ENCODE peak calls at places on chromosomes 16 and 17, in eight cellular contexts. R is foreskin keratinocyte, H is left lung, D is astrocyte, L is choroid plexus epithelial cell, V is fibroblast of pulmonary artery, A is AG04449, P is mucosa of descending colon. I is an unnamed sample.

GRCh38 chr17:21500064-21500463 is 123.9 kb downstream of the KCNJ12 start:
- DNase-seq in R (no peak), H (no peak), D (no peak), L (no peak), V (no peak), A (no peak), P (no peak), I (no peak)

GRCh38 chr16:81278526-81278925 is 36.2 kb upstream of the GAN start:
- DNase-seq in R (no peak), H (no peak), D (no peak), L (no peak), V (no peak), A (no peak), P (no peak), I (no peak)

GRCh38 chr16:49799172-49799571 is 56.7 kb downstream of the ZNF423 start:
- DNase-seq in R (no peak), H (no peak), D (peak; percentile 27), L (peak; percentile 20), V (no peak), A (no peak), P (no peak), I (no peak)

GRCh38 chr16:56121156-56121500 is 70.2 kb upstream of the GNAO1 start:
- DNase-seq in R (no peak), H (no peak), D (no peak), L (no peak), V (no peak), A (no peak), P (no peak), I (no peak)

GRCh38 chr17:71460943-71461342 is 659.9 kb upstream of the SOX9 start:
- DNase-seq in R (no peak), H (no peak), D (no peak), L (peak; percentile 71), V (peak; percentile 58), A (no peak), P (peak; percentile 80), I (no peak)

GRCh38 chr17:64503341-64503740 is 2.7 kb downstream of the DDX5 start:
- DNase-seq in R (no peak), H (no peak), D (no peak), L (no peak), V (no peak), A (no peak), P (no peak), I (no peak)

GRCh38 chr16:3152022-3152272 is 17.1 kb downstream of the ZNF213 start:
- DNase-seq in R (no peak), H (peak; percentile 45), D (no peak), L (no peak), V (no peak), A (no peak), P (no peak), I (no peak)

GRCh38 chr16:72467157-72467759 is 295.3 kb upstream of the PMFBP1 start:
- DNase-seq in R (peak; percentile 44), H (no peak), D (no peak), L (peak; percentile 81), V (peak; percentile 78), A (peak; percentile 10), P (peak; percentile 35), I (no peak)

GRCh38 chr17:76370261-76370993 is 14.0 kb upstream of the SPHK1 start:
- DNase-seq in R (peak; percentile 95), H (peak; percentile 41), D (peak; percentile 96), L (peak; percentile 86), V (peak; percentile 95), A (peak; percentile 67), P (no peak), I (no peak)
- TF ChIP-seq CTCF in R (peak; percentile 78), H (peak; percentile 32), D (peak; percentile 66), L (peak; percentile 71), V (peak; percentile 63), A (peak; percentile 68), P (no peak), I (no peak)

GRCh38 chr17:58345500-58345899 is 6.5 kb downstream of the SUPT4H1 start:
- DNase-seq in R (no peak), H (no peak), D (no peak), L (no peak), V (no peak), A (no peak), P (no peak), I (no peak)

GRCh38 chr17:58343131-58343530 is 8.9 kb downstream of the SUPT4H1 start:
- DNase-seq in R (no peak), H (no peak), D (no peak), L (no peak), V (no peak), A (no peak), P (no peak), I (no peak)

GRCh38 chr17:58344047-58344790 is 7.8 kb downstream of the SUPT4H1 start:
- DNase-seq in R (no peak), H (no peak), D (no peak), L (peak; percentile 48), V (peak; percentile 29), A (no peak), P (peak; percentile 66), I (peak; percentile 85)

GRCh38 chr17:58341861-58342475 is 10.0 kb downstream of the SUPT4H1 start:
- DNase-seq in R (no peak), H (no peak), D (no peak), L (no peak), V (no peak), A (no peak), P (no peak), I (no peak)

GRCh38 chr17:58344791-58345157 is 7.2 kb downstream of the SUPT4H1 start:
- DNase-seq in R (no peak), H (no peak), D (no peak), L (no peak), V (no peak), A (no peak), P (no peak), I (no peak)
- TF ChIP-seq CTCF in R (peak; percentile 7), H (no peak), D (no peak), L (no peak), V (no peak), A (no peak), P (no peak), I (no peak)

DNA sequence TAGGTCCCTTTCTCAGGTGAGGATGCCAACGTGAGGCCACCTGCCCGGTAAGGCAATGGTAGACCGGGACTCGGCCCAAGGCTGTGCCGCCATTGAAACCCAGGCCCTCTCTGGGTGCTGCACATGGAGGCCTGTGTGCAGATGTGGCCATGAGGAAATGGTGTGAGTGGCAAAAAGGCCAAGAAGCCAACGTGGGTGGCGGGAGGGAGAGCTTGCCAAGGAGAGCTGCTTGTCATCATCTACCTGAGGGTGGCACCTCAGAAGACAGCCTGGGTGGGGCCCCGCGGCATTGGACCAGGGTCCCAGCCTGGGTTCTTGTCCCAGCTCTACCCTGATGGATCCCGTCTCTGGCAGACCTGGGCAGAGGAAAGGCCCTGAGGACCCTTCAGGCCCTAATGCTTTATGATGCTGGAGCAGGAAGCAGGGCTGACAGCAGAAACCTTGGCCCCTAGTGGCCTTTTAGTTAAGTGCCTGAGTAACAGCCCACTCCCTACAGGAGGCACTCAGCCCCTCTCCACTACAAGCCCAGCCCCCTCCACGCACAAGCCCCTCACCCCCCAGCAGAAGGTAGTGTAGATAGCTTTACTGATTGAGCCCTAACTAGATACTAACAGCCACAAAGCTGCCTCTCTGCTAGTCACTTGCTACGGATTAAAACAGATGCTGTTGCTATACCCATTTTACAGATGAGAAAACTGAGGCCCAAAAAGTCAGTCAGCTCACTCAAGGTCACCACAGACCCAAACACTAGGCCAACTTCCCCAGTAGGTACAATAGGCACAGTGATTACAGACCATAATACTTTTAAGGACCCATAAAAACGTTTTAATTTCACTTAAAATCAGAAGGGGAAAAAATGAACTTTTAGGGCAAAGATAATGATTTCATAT is 26.2 kb upstream of the KIFC3 start:
- DNase-seq in R (no peak), H (no peak), D (no peak), L (no peak), V (no peak), A (no peak), P (no peak), I (no peak)
- TF ChIP-seq CTCF in R (peak; percentile 23), H (no peak), D (no peak), L (peak; percentile 15), V (no peak), A (no peak), P (no peak), I (no peak)

GRCh38 chr17:32742686-32743538 is 134.0 kb downstream of the MYO1D start:
- DNase-seq in R (no peak), H (no peak), D (no peak), L (no peak), V (no peak), A (no peak), P (no peak), I (no peak)
- TF ChIP-seq CTCF in R (no peak), H (no peak), D (no peak), L (no peak), V (no peak), A (no peak), P (no peak), I (no peak)

GRCh38 chr17:17439971-17440843 is 36.6 kb upstream of the MED9 start:
- DNase-seq in R (peak; percentile 28), H (peak; percentile 86), D (no peak), L (peak; percentile 65), V (peak; percentile 66), A (no peak), P (peak; percentile 83), I (peak; percentile 57)
- TF ChIP-seq CTCF in R (peak; percentile 79), H (peak; percentile 62), D (peak; percentile 62), L (peak; percentile 76), V (peak; percentile 60), A (peak; percentile 40), P (peak; percentile 47), I (peak; percentile 77)

GRCh38 chr16:1823821-1824220 is 2.8 kb downstream of the HAGH start:
- DNase-seq in R (peak; percentile 40), H (no peak), D (peak; percentile 34), L (peak; percentile 61), V (peak; percentile 68), A (no peak), P (peak; percentile 25), I (no peak)
- TF ChIP-seq CTCF in R (peak; percentile 55), H (no peak), D (peak; percentile 17), L (peak; percentile 37), V (peak; percentile 30), A (peak; percentile 47), P (no peak), I (no peak)

DNA sequence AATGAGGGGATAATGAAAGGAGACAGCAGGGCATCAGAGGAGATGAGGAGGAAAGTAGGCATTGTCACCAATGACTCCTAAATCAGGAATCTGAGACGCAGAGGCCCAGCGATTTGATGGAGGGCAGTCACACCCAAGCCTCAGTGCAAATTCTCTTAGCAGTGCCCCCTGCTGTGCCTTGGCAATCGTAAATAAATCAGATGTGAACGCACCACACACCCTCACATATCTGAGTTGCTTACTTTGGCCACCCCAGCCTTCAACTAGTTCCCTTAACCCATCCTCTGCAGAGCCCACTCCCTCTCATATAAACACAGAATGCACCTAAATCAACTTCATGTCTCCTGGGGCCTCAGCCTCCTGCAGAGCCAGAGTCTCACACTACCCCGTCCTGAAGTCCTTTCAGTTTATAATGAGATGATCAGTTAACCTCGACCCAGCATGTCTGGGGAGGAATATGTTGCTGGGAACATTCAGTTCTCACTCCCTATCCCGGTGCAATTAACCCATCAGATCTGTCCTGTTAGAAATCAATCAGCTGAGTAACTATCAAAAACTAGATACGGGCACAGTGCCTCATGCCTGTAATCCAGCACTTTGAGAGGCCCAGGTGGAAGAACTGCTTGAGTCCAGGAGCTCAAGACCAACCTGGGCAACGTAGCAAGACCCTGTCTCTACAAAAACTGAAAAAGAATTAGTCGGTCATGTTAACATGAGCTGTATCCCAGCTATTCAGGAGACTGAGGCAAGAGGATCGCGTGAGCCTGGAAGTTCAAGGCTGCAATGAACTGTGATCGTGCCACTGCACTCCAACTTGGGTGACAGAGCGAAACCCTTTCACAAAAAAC is 78.4 kb downstream of the SLC39A11 start:
- DNase-seq in R (no peak), H (no peak), D (peak; percentile 33), L (peak; percentile 94), V (no peak), A (peak; percentile 40), P (no peak), I (no peak)
- TF ChIP-seq CTCF in R (no peak), H (no peak), D (no peak), L (peak; percentile 14), V (no peak), A (no peak), P (no peak), I (no peak)

I was measured in CD14-positive monocyte.